ENCODE peak calls at places on chromosome 13, in five cellular contexts. P, A, B, O and J are unnamed samples.

GRCh38 chr13:50081106-50081898 is 66.1 kb downstream of the KCNRG start:
- DNase-seq in P (peak; percentile 21), A (peak; percentile 56), B (peak; percentile 86), O (peak; percentile 71), J (peak; percentile 67)

GRCh38 chr13:67230774-67231480 is 791 bp upstream of the PCDH9 start:
- DNase-seq in P (peak; percentile 10), A (peak; percentile 59), B (peak; percentile 87), O (peak; percentile 82), J (peak; percentile 68)

GRCh38 chr13:95411641-95412040 is 110.4 kb upstream of the ABCC4 start:
- DNase-seq in P (no peak), A (no peak), B (no peak), O (no peak), J (no peak)

GRCh38 chr13:109816979-109817275 is 30.5 kb upstream of the IRS2 start:
- DNase-seq in P (no peak), A (no peak), B (no peak), O (no peak), J (no peak)

GRCh38 chr13:49112782-49113525 is 107.2 kb upstream of the MLNR start:
- DNase-seq in P (no peak), A (no peak), B (no peak), O (no peak), J (no peak)

GRCh38 chr13:75550159-75550567 is 572 bp downstream of the UCHL3 start:
- DNase-seq in P (no peak), A (peak; percentile 31), B (no peak), O (peak; percentile 75), J (no peak)

GRCh38 chr13:106997696-106998095 is 429.8 kb upstream of the ARGLU1 start:
- DNase-seq in P (no peak), A (no peak), B (no peak), O (no peak), J (no peak)

GRCh38 chr13:44015133-44015532 is 135.4 kb downstream of the LACC1 start:
- DNase-seq in P (no peak), A (no peak), B (no peak), O (no peak), J (no peak)

GRCh38 chr13:50379584-50379983 is 364.3 kb downstream of the KCNRG start:
- DNase-seq in P (no peak), A (no peak), B (no peak), O (no peak), J (no peak)

GRCh38 chr13:112184851-112185371 is 118.0 kb downstream of the SOX1 start:
- DNase-seq in P (no peak), A (no peak), B (peak; percentile 49), O (no peak), J (peak; percentile 27)

GRCh38 chr13:107157272-107157671 is 589.3 kb upstream of the ARGLU1 start:
- DNase-seq in P (no peak), A (no peak), B (no peak), O (no peak), J (no peak)

GRCh38 chr13:109271061-109271460 is 515.3 kb downstream of the IRS2 start:
- DNase-seq in P (no peak), A (no peak), B (no peak), O (no peak), J (no peak)

GRCh38 chr13:20740021-20740420 is 33.7 kb downstream of the EEF1AKMT1 start:
- DNase-seq in P (no peak), A (no peak), B (no peak), O (no peak), J (no peak)

GRCh38 chr13:42275098-42275471 is 3.1 kb downstream of the AKAP11 start:
- DNase-seq in P (no peak), A (no peak), B (no peak), O (no peak), J (no peak)

GRCh38 chr13:49323344-49323743 is 75.6 kb downstream of the CDADC1 start:
- DNase-seq in P (no peak), A (no peak), B (no peak), O (no peak), J (no peak)

GRCh38 chr13:22561581-22561980 is 619.2 kb upstream of the SGCG start:
- DNase-seq in P (no peak), A (no peak), B (no peak), O (no peak), J (no peak)

GRCh38 chr13:49637989-49638388 is 9.7 kb downstream of the ARL11 start:
- DNase-seq in P (no peak), A (no peak), B (no peak), O (no peak), J (no peak)

GRCh38 chr13:39600766-39601165 is 2.2 kb downstream of the LHFPL6 start:
- DNase-seq in P (no peak), A (peak; percentile 71), B (peak; percentile 87), O (no peak), J (no peak)

GRCh38 chr13:64234255-64234654 is 2818.6 kb upstream of the PCDH20 start:
- DNase-seq in P (no peak), A (no peak), B (no peak), O (no peak), J (no peak)

GRCh38 chr13:40152145-40152544 is 496.7 kb downstream of the COG6 start:
- DNase-seq in P (no peak), A (no peak), B (no peak), O (no peak), J (no peak)

GRCh38 chr13:112057736-112058518 is 9.0 kb upstream of the SOX1 start:
- DNase-seq in P (no peak), A (no peak), B (no peak), O (no peak), J (no peak)

GRCh38 chr13:104625196-104625595 is 1559.0 kb upstream of the SLC10A2 start:
- DNase-seq in P (no peak), A (no peak), B (no peak), O (no peak), J (no peak)

GRCh38 chr13:33194820-33195692 is 90.5 kb downstream of the STARD13 start:
- DNase-seq in P (no peak), A (peak; percentile 50), B (no peak), O (peak; percentile 70), J (no peak)

GRCh38 chr13:80339841-80340642 is 884 bp downstream of the SPRY2 start:
- DNase-seq in P (peak; percentile 8), A (peak; percentile 58), B (peak; percentile 83), O (peak; percentile 60), J (peak; percentile 83)

GRCh38 chr13:114110091-114110829 is 22.2 kb downstream of the RASA3 start:
- DNase-seq in P (no peak), A (peak; percentile 48), B (peak; percentile 79), O (no peak), J (peak; percentile 51)

GRCh38 chr13:92103673-92104296 is 705.4 kb downstream of the GPC5 start:
- DNase-seq in P (no peak), A (no peak), B (no peak), O (peak; percentile 13), J (no peak)

GRCh38 chr13:45473627-45474026 is 8.9 kb downstream of the COG3 start:
- DNase-seq in P (no peak), A (no peak), B (no peak), O (no peak), J (no peak)

GRCh38 chr13:85588359-85588758 is 210.9 kb downstream of the SLITRK6 start:
- DNase-seq in P (no peak), A (no peak), B (no peak), O (no peak), J (no peak)

GRCh38 chr13:113774177-113775107 is 15.4 kb downstream of the TMEM255B start:
- DNase-seq in P (no peak), A (no peak), B (no peak), O (no peak), J (no peak)

GRCh38 chr13:41827507-41828213 is 133.2 kb downstream of the VWA8 start:
- DNase-seq in P (no peak), A (no peak), B (no peak), O (peak; percentile 21), J (no peak)

GRCh38 chr13:33139186-33139585 is 123.0 kb downstream of the KL start:
- DNase-seq in P (no peak), A (peak; percentile 82), B (no peak), O (no peak), J (peak; percentile 27)

GRCh38 chr13:32746474-32746873 is 160.2 kb downstream of the PDS5B start:
- DNase-seq in P (no peak), A (no peak), B (no peak), O (no peak), J (no peak)

GRCh38 chr13:39385154-39385553 is 217.8 kb downstream of the LHFPL6 start:
- DNase-seq in P (no peak), A (no peak), B (no peak), O (no peak), J (no peak)

GRCh38 chr13:94997126-94997525 is 284.8 kb upstream of the SOX21 start:
- DNase-seq in P (no peak), A (no peak), B (no peak), O (no peak), J (no peak)

GRCh38 chr13:102873653-102874052 is 27.8 kb downstream of the ERCC5 start:
- DNase-seq in P (no peak), A (no peak), B (no peak), O (no peak), J (no peak)

GRCh38 chr13:77274126-77274525 is 52.8 kb downstream of the MYCBP2 start:
- DNase-seq in P (no peak), A (no peak), B (no peak), O (no peak), J (no peak)